ENCODE peak calls at places on chromosomes 3 and 15, in ten cellular contexts. F is RWPE2, H is GM13977, P is omental fat pad, T is foreskin fibroblast, J is mesothelial cell of epicardium, B is AG09319, X is HCT116, Z is tibial artery, S is endothelial cell. G is an unnamed sample.
A peak's percentile ranks its signal among the peaks of the same experiment; 100 is the strongest.

GRCh38 chr3:61650276-61650675 is 88.9 kb downstream of the PTPRG start:
- DNase-seq in F (no peak), H (no peak), P (peak; percentile 29), T (peak; percentile 86), J (no peak), B (peak; percentile 62), X (no peak), Z (peak; percentile 72), S (no peak), G (no peak)

GRCh38 chr15:40232625-40233070 is 6.2 kb upstream of the PAK6 start:
- DNase-seq in F (no peak), H (no peak), P (no peak), T (peak; percentile 50), J (no peak), B (no peak), X (no peak), Z (no peak), S (no peak), G (no peak)

GRCh38 chr3:175342196-175342595 is 483.1 kb downstream of the NAALADL2 start:
- DNase-seq in F (no peak), H (no peak), P (no peak), T (no peak), J (no peak), B (no peak), X (no peak), Z (no peak), S (no peak), G (no peak)

GRCh38 chr15:67125589-67126502 is 60.4 kb downstream of the SMAD3 start:
- DNase-seq in F (peak; percentile 98), H (no peak), P (peak; percentile 53), T (peak; percentile 99), J (no peak), B (peak; percentile 96), X (peak; percentile 86), Z (peak; percentile 93), S (no peak), G (peak; percentile 63)

GRCh38 chr3:121696190-121696589 is 35.5 kb upstream of the HCLS1 start:
- DNase-seq in F (no peak), H (no peak), P (no peak), T (no peak), J (no peak), B (no peak), X (no peak), Z (no peak), S (no peak), G (no peak)

GRCh38 chr3:117660941-117661635 is 951.5 kb downstream of the TUSC7 start:
- DNase-seq in F (no peak), H (no peak), P (no peak), T (peak; percentile 23), J (no peak), B (peak; percentile 3), X (no peak), Z (no peak), S (no peak), G (no peak)

GRCh38 chr3:48092270-48092669 is 76.1 kb upstream of the MAP4 start:
- DNase-seq in F (no peak), H (no peak), P (no peak), T (no peak), J (no peak), B (no peak), X (no peak), Z (no peak), S (no peak), G (no peak)

GRCh38 chr3:66803706-66804496 is 194.2 kb upstream of the KBTBD8 start:
- DNase-seq in F (no peak), H (no peak), P (no peak), T (no peak), J (no peak), B (no peak), X (no peak), Z (no peak), S (peak; percentile 9), G (no peak)

GRCh38 chr3:161233557-161233956 is 12.4 kb downstream of the NMD3 start:
- DNase-seq in F (no peak), H (no peak), P (no peak), T (no peak), J (no peak), B (no peak), X (no peak), Z (no peak), S (no peak), G (no peak)

GRCh38 chr3:128794788-128795649 is 69.0 kb downstream of the RAB7A start:
- DNase-seq in F (no peak), H (peak; percentile 73), P (no peak), T (peak; percentile 66), J (peak; percentile 63), B (peak; percentile 32), X (peak; percentile 46), Z (no peak), S (peak; percentile 66), G (peak; percentile 78)

GRCh38 chr15:81174125-81174524 is 22.6 kb upstream of the IL16 start:
- DNase-seq in F (no peak), H (no peak), P (no peak), T (no peak), J (no peak), B (no peak), X (no peak), Z (no peak), S (no peak), G (no peak)

GRCh38 chr3:13025090-13025489 is 48.1 kb downstream of the IQSEC1 start:
- DNase-seq in F (no peak), H (no peak), P (no peak), T (peak; percentile 83), J (no peak), B (peak; percentile 12), X (peak; percentile 4), Z (peak; percentile 85), S (no peak), G (peak; percentile 63)

GRCh38 chr15:55289573-55290360 is at the start of gene RAB27A:
- DNase-seq in F (peak; percentile 91), H (peak; percentile 91), P (peak; percentile 46), T (peak; percentile 90), J (peak; percentile 74), B (peak; percentile 18), X (peak; percentile 28), Z (peak; percentile 88), S (peak; percentile 79), G (peak; percentile 94)

GRCh38 chr15:67559158-67559557 is 16.7 kb downstream of the MAP2K5 start:
- DNase-seq in F (no peak), H (no peak), P (no peak), T (no peak), J (no peak), B (no peak), X (no peak), Z (no peak), S (no peak), G (no peak)

GRCh38 chr3:99875925-99876781 is 58.5 kb downstream of the CMSS1 start:
- DNase-seq in F (peak; percentile 69), H (peak; percentile 81), P (peak; percentile 39), T (peak; percentile 89), J (peak; percentile 88), B (no peak), X (no peak), Z (peak; percentile 91), S (peak; percentile 84), G (peak; percentile 94)

GRCh38 chr15:80804970-80805495 is 25.9 kb downstream of the CEMIP start:
- DNase-seq in F (no peak), H (no peak), P (no peak), T (no peak), J (no peak), B (no peak), X (no peak), Z (no peak), S (no peak), G (no peak)

DNA sequence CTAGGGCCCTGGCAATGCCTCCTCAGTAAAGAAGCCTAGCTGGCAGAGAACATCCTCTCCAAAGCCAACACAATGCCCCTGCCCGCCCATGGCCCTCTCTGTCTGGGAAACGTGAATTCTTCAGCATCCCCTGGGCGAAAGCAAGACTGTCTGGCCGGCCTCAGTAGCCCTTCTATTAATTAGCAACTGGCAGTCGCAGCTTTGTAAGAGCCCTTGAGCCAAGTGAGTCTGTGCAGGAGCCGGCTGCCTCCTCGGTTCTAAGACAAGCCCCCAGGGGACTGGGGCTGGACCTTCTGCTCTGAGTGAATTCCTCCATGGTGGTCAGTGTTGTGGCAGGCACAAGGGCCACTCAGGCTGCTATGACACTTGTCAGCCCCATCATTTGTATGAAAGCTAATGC is 7.4 kb downstream of the HCN4 start:
- DNase-seq in F (no peak), H (no peak), P (no peak), T (no peak), J (no peak), B (no peak), X (no peak), Z (no peak), S (no peak), G (no peak)
- TF ChIP-seq CTCF in F (no peak), H (no peak), P (no peak), T (no peak), J (no peak), B (no peak), X (no peak), Z (no peak), S (no peak), G (no peak)

GRCh38 chr3:39154323-39155021 is 1.1 kb upstream of the CSRNP1 start:
- DNase-seq in F (no peak), H (no peak), P (no peak), T (peak; percentile 22), J (no peak), B (no peak), X (peak; percentile 74), Z (peak; percentile 80), S (peak; percentile 58), G (peak; percentile 88)
- TF ChIP-seq CTCF in F (no peak), H (no peak), P (no peak), T (no peak), J (no peak), B (no peak), X (no peak), Z (no peak), S (no peak), G (no peak)

DNA sequence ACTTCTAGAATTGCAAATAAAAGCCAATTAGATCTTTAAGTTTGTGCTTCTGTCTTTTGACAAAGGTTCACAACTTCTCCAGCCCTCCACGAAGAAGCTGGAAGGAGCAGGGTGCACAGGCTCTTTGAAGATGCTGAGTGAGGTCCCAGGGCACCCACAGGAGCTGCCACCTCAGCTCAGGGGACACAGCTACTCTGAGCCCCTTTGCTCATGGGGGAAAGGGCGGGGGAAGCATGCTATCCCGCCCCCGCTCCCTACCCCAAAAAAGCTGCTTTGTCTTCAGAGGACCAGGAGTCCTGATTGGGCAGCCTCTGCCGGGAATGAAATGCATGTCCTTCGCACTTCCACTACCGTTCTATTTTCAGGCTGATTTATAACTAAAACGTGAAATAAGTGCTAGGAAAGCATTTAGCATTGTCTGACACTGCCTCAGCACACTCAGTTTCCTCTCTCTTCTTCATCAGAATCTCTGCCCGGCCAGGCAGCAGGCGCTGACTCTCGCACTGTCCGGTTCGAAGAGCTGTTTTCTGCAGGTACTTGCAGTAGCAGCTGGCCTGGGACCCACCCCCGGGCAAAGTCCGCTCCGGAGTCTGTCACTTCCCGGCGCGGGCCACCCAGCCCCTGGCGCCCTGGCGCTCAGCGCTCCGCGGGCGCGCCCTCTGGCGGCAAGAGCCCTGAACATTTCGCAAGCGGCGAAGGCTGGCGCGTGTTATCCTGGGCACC is 45.5 kb upstream of the KLHL25 start:
- DNase-seq in F (peak; percentile 90), H (peak; percentile 88), P (peak; percentile 62), T (peak; percentile 83), J (peak; percentile 90), B (no peak), X (peak; percentile 77), Z (peak; percentile 83), S (peak; percentile 93), G (peak; percentile 96)
- TF ChIP-seq CTCF in F (peak; percentile 100), H (peak; percentile 94), P (peak; percentile 34), T (peak; percentile 93), J (peak; percentile 89), B (peak; percentile 77), X (peak; percentile 87), Z (peak; percentile 83), S (peak; percentile 89), G (peak; percentile 91)

GRCh38 chr3:50532062-50532705 is 28.8 kb upstream of the CACNA2D2 start:
- DNase-seq in F (no peak), H (no peak), P (no peak), T (peak; percentile 58), J (no peak), B (no peak), X (no peak), Z (no peak), S (no peak), G (no peak)
- TF ChIP-seq CTCF in F (no peak), H (no peak), P (no peak), T (peak; percentile 33), J (no peak), B (peak; percentile 13), X (no peak), Z (no peak), S (peak; percentile 25), G (no peak)

G was measured in spleen.